ENCODE peak calls at places on chromosomes 13 and 19, in seven cellular contexts. X is posterior cingulate gyrus; T is ecto neural progenitor cell; C is CD4-positive, CD25-positive, alpha-beta regulatory T cell; F is A172; A is CD8-positive, alpha-beta memory T cell; L is GM12892. W is an unnamed sample.
A peak's percentile ranks its signal among the peaks of the same experiment; 100 is the strongest.

GRCh38 chr19:18769989-18770528 is 21.0 kb downstream of the COMP start:
- DNase-seq in X (no peak), T (no peak), C (no peak), F (no peak), A (no peak), L (no peak), W (no peak)

GRCh38 chr19:3281026-3281425 is 56.6 kb downstream of the CELF5 start:
- DNase-seq in X (no peak), T (no peak), C (no peak), F (no peak), A (no peak), L (no peak), W (no peak)

GRCh38 chr13:22960827-22961226 is 220.0 kb upstream of the SGCG start:
- DNase-seq in X (no peak), T (peak; percentile 32), C (no peak), F (no peak), A (no peak), L (no peak), W (no peak)

GRCh38 chr19:2912306-2912705 is 11.6 kb downstream of the ZNF57 start:
- DNase-seq in X (no peak), T (no peak), C (no peak), F (no peak), A (no peak), L (no peak), W (no peak)

GRCh38 chr13:93413972-93414717 is 187.5 kb downstream of the GPC6 start:
- DNase-seq in X (no peak), T (no peak), C (no peak), F (no peak), A (no peak), L (no peak), W (no peak)

GRCh38 chr19:19140476-19140875 is 2.2 kb upstream of the TMEM161A start:
- DNase-seq in X (no peak), T (no peak), C (no peak), F (no peak), A (no peak), L (no peak), W (peak; percentile 22)

GRCh38 chr19:37413243-37414084 is 42.6 kb downstream of the ZNF527 start:
- DNase-seq in X (no peak), T (no peak), C (peak; percentile 6), F (no peak), A (no peak), L (no peak), W (no peak)

GRCh38 chr19:35246466-35247096 is 2.2 kb upstream of the LSR start:
- DNase-seq in X (no peak), T (no peak), C (no peak), F (no peak), A (no peak), L (no peak), W (no peak)

GRCh38 chr19:7932276-7932929 is 6.5 kb upstream of the CTXN1 start:
- DNase-seq in X (no peak), T (no peak), C (no peak), F (no peak), A (no peak), L (no peak), W (no peak)

GRCh38 chr19:50728084-50728737 is 5.0 kb downstream of the CLEC11A start:
- DNase-seq in X (peak; percentile 92), T (peak; percentile 96), C (peak; percentile 77), F (no peak), A (no peak), L (no peak), W (peak; percentile 99)

GRCh38 chr19:54172413-54172763 is 572 bp downstream of the TMC4 start:
- DNase-seq in X (no peak), T (peak; percentile 42), C (no peak), F (no peak), A (no peak), L (no peak), W (no peak)